ENCODE peak calls at places on chromosomes 16 and 17, in nine cellular contexts. D is GM23338, L is stomach, F is GM12864, E is pancreas, B is brain microvascular endothelial cell, U is hepatocyte, Y is IMR-90, K is BE2C. I is an unnamed sample.

GRCh38 chr16:69451166-69451565 is 26.7 kb downstream of the CYB5B start:
- DNase-seq in E (no peak), U (no peak), K (no peak), F (no peak), L (no peak), D (no peak), Y (no peak), B (no peak), I (no peak)

GRCh38 chr16:28163699-28164584 is 47.8 kb downstream of the XPO6 start:
- DNase-seq in B (no peak), U (no peak), E (no peak), L (no peak), Y (peak; percentile 73), D (no peak), K (no peak), F (no peak), I (peak; percentile 89)

GRCh38 chr17:75906143-75906884 is 1.6 kb upstream of the MRPL38 start:
- DNase-seq in L (no peak), F (no peak), E (peak; percentile 69), Y (no peak), D (no peak), B (no peak), U (no peak), K (no peak), I (no peak)

GRCh38 chr16:83903739-83904138 is 4.8 kb downstream of the MLYCD start:
- DNase-seq in B (no peak), D (no peak), Y (peak; percentile 60), K (no peak), U (peak; percentile 40), L (no peak), E (no peak), F (no peak), I (peak; percentile 53)

GRCh38 chr17:81821603-81822311 is 11.3 kb downstream of the MCRIP1 start:
- DNase-seq in B (peak; percentile 35), E (peak; percentile 98), F (no peak), K (peak; percentile 96), Y (peak; percentile 29), L (peak; percentile 96), U (peak; percentile 85), D (peak; percentile 77), I (peak; percentile 48)

GRCh38 chr17:57892820-57893595 is 43.2 kb upstream of the MRPS23 start:
- DNase-seq in B (peak; percentile 96), Y (peak; percentile 98), L (peak; percentile 81), F (no peak), D (peak; percentile 58), E (peak; percentile 92), U (peak; percentile 92), K (no peak), I (peak; percentile 99)

GRCh38 chr16:8935989-8936388 is 27.7 kb downstream of the USP7 start:
- DNase-seq in E (no peak), D (peak; percentile 77), L (no peak), Y (no peak), B (no peak), U (no peak), F (no peak), K (no peak), I (no peak)

GRCh38 chr16:3964686-3965290 is 84.3 kb upstream of the CREBBP start:
- DNase-seq in F (no peak), B (no peak), D (no peak), U (no peak), E (no peak), Y (no peak), K (no peak), L (no peak), I (no peak)

GRCh38 chr17:50426814-50427787 is 1.1 kb downstream of the ACSF2 start:
- DNase-seq in Y (peak; percentile 37), F (no peak), K (peak; percentile 49), D (peak; percentile 73), L (peak; percentile 56), E (no peak), U (peak; percentile 62), B (peak; percentile 40), I (peak; percentile 31)

GRCh38 chr17:6476834-6477210 is 32.6 kb downstream of the PIMREG start:
- DNase-seq in B (no peak), F (no peak), E (no peak), L (no peak), Y (no peak), D (no peak), K (no peak), U (no peak), I (no peak)

GRCh38 chr16:51337662-51338061 is 186.6 kb upstream of the SALL1 start:
- DNase-seq in L (no peak), K (no peak), E (no peak), U (no peak), F (no peak), Y (no peak), D (peak; percentile 67), B (no peak), I (no peak)
- TF ChIP-seq CTCF in L (no peak), K (no peak), E (no peak), U (no peak), F (no peak), Y (no peak), D (peak; percentile 59), B (peak; percentile 51), I (peak; percentile 12)

GRCh38 chr17:7852262-7852670 is 2.6 kb upstream of the TMEM88 start:
- DNase-seq in B (no peak), E (peak; percentile 85), K (no peak), U (peak; percentile 9), L (no peak), Y (no peak), D (no peak), F (no peak), I (no peak)
- H3K4me3 ChIP-seq in B (no peak overlapping the region), E (no peak overlapping the region), K (no peak overlapping the region), U (no peak overlapping the region), L (no peak overlapping the region), Y (no peak overlapping the region), D (peak overlapping the region; percentile 80), F (no peak overlapping the region), I (no peak overlapping the region)

DNA sequence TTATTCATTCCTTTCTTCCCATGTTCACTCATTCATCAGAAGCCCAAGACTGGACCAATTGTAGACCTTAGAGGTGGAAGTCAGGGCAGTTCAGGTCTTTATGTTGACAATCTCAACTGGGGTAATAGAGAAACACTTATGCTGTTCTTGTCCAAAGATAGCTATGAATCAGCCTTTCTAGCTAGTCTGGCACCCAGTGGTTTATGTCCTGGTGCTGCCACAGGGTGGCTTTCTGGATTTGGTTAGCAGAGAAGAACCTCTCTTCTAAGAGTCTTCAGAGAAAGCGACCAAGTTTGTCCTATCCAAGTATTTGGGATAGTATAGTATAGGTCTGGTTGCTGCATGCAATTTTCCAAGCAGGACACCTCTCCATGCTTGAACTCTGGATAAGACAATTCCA is 83.3 kb downstream of the NOG start:
- DNase-seq in D (no peak), E (no peak), L (no peak), K (no peak), F (no peak), B (no peak), Y (no peak), U (no peak), I (no peak)
- TF ChIP-seq CTCF in D (no peak), E (no peak), L (no peak), K (no peak), F (peak; percentile 8), B (peak; percentile 32), Y (peak; percentile 25), U (no peak), I (no peak)

GRCh38 chr17:36506831-36507230 is 20.4 kb downstream of the ZNHIT3 start:
- DNase-seq in U (no peak), B (no peak), K (no peak), F (no peak), E (no peak), D (no peak), Y (no peak), L (no peak), I (no peak)
- H3K4me3 ChIP-seq in U (no peak overlapping the region), B (no peak overlapping the region), K (no peak overlapping the region), F (no peak overlapping the region), E (no peak overlapping the region), D (no peak overlapping the region), Y (no peak overlapping the region), L (no peak overlapping the region), I (no peak overlapping the region)